ENCODE peak calls at places on chromosomes 5 and 9, in five cellular contexts. E is spleen, V is mucosa of descending colon, R is psoas muscle, P is lung. I is an unnamed sample.

GRCh38 chr5:132666310-132667123 is 7.3 kb upstream of the IL4 start:
- DNase-seq in V (no peak), E (peak; percentile 47), P (no peak), R (no peak), I (no peak)

GRCh38 chr5:115209279-115209678 is 39.6 kb upstream of the TRIM36 start:
- DNase-seq in P (peak; percentile 44), V (peak; percentile 31), E (no peak), R (no peak), I (peak; percentile 93)

GRCh38 chr5:180213657-180214207 is 4.7 kb upstream of the RASGEF1C start:
- DNase-seq in V (no peak), E (no peak), R (no peak), P (no peak), I (no peak)

GRCh38 chr5:458547-459353 is 15.8 kb downstream of the EXOC3 start:
- DNase-seq in P (no peak), E (peak; percentile 38), V (no peak), R (no peak), I (no peak)

GRCh38 chr5:83715316-83716060 is 5.2 kb downstream of the HAPLN1 start:
- DNase-seq in E (no peak), R (no peak), V (no peak), P (no peak), I (no peak)

GRCh38 chr5:1018596-1018995 is 10.0 kb downstream of the NKD2 start:
- DNase-seq in E (peak; percentile 66), V (no peak), R (peak; percentile 6), P (no peak), I (no peak)

GRCh38 chr9:5610491-5610890 is 18.4 kb upstream of the RIC1 start:
- DNase-seq in V (no peak), R (no peak), P (no peak), E (no peak), I (no peak)

GRCh38 chr9:132485454-132485853 is 75.4 kb downstream of the CFAP77 start:
- DNase-seq in P (no peak), E (no peak), V (no peak), R (no peak), I (no peak)

GRCh38 chr9:111896942-111897830 is 572 bp downstream of the UGCG start:
- DNase-seq in R (peak; percentile 65), V (peak; percentile 72), E (peak; percentile 93), P (peak; percentile 62), I (no peak)

GRCh38 chr5:25863811-25864210 is 1174.6 kb downstream of the CDH9 start:
- DNase-seq in V (no peak), P (no peak), E (no peak), R (no peak), I (no peak)

GRCh38 chr5:25862276-25862675 is 1176.1 kb downstream of the CDH9 start:
- DNase-seq in P (no peak), E (no peak), V (no peak), R (no peak), I (no peak)

GRCh38 chr5:25858019-25858418 is 1180.4 kb downstream of the CDH9 start:
- DNase-seq in P (no peak), E (no peak), V (no peak), R (no peak), I (no peak)
- TF ChIP-seq CTCF in P (no peak), E (no peak), V (no peak), R (no peak), I (peak; percentile 4)

GRCh38 chr9:135085830-135086546 is 1.5 kb upstream of the OLFM1 start:
- DNase-seq in E (peak; percentile 82), P (peak; percentile 82), V (peak; percentile 89), R (peak; percentile 76), I (no peak)
- H3K4me3 ChIP-seq in E (peak overlapping the region; percentile 26), P (no peak overlapping the region), V (no peak overlapping the region), R (peak overlapping the region; percentile 63), I (no peak overlapping the region)

GRCh38 chr9:86997158-86997557 is 49.9 kb upstream of the GAS1 start:
- DNase-seq in P (no peak), V (no peak), E (no peak), R (no peak), I (no peak)
- TF ChIP-seq CTCF in P (no peak), V (no peak), E (no peak), R (no peak), I (no peak)

DNA sequence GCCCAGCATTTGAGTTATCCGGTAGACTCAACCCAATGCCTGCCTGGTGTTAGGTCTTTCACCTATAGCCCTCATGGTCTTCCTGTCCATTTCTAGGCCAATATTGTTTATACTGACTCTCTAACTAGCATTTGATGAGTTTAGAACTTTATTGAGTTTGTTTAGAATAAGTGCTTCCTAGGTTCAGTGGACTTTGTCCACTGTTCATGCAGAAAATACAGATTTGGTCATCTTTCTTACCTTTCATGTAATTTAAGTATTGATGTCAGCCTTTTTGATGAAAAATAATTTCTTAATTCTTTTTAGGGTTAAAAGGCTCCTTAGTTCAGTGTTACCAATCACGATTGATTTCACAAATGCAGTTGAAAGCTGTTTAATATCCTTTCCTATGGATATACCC is 22.0 kb downstream of the CYSTM1 start:
- DNase-seq in P (no peak), R (no peak), E (no peak), V (no peak), I (no peak)
- H3K4me3 ChIP-seq in P (no peak overlapping the region), R (no peak overlapping the region), E (no peak overlapping the region), V (no peak overlapping the region), I (no peak overlapping the region)

GRCh38 chr5:111224561-111224989 is 391 bp downstream of the CAMK4 start:
- DNase-seq in R (no peak), V (no peak), P (no peak), E (no peak), I (no peak)

GRCh38 chr5:111226556-111226955 is 2.4 kb downstream of the CAMK4 start:
- DNase-seq in V (no peak), E (no peak), R (no peak), P (no peak), I (no peak)

GRCh38 chr5:111223086-111223789 is 946 bp upstream of the CAMK4 start:
- DNase-seq in P (no peak), V (no peak), R (no peak), E (no peak), I (no peak)

GRCh38 chr5:111225926-111226325 is 1.7 kb downstream of the CAMK4 start:
- DNase-seq in R (no peak), E (no peak), P (no peak), V (no peak), I (no peak)

DNA sequence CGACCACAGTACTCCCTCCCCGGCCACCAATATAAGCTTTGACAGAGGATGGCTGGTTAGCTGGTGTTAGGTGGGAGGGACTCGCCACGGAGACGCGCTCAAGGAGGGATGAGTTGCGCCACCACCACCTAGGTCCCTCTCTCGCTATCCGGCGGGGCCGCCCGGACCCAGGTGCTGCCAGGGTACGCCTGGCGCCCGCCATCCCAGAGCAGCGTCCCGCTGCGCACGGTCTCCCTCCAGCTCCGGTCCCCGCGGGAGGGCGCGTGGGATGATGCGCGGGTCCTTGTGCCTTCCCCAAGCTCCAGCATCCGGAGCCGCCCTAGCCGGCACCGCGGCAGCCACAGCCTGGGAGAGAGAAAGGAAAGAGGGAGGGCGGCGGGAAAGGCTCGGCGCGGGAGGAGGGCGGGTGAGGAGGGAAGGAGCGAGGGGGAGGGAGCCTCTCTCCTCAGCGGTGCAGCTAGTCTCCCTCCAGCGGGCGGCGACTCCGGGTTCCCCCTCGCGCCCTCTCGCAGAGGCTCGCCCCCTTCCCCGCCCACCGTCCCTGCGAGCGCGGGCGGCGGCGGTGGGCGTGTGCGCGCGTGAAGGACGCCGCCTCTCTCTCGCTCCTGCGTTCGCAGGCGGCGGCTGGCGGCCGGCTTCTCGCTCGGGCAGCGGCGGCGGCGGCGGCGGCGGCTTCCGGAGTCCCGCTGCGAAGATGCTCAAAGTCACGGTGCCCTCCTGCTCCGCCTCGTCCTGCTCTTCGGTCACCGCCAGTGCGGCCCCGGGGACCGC is at the start of gene CAMK4:
- DNase-seq in E (peak; percentile 87), V (peak; percentile 55), R (peak; percentile 55), P (peak; percentile 33), I (no peak)
- TF ChIP-seq CTCF in E (no peak), V (no peak), R (no peak), P (no peak), I (no peak)

GRCh38 chr5:3145641-3146040 is 394.2 kb upstream of the IRX2 start:
- DNase-seq in R (no peak), P (no peak), V (no peak), E (no peak), I (no peak)

GRCh38 chr5:3143382-3143781 is 391.9 kb upstream of the IRX2 start:
- DNase-seq in E (no peak), P (no peak), R (no peak), V (no peak), I (no peak)

GRCh38 chr5:3139596-3139995 is 388.1 kb upstream of the IRX2 start:
- DNase-seq in E (no peak), V (no peak), R (no peak), P (no peak), I (no peak)

GRCh38 chr5:3142261-3143027 is 391.0 kb upstream of the IRX2 start:
- DNase-seq in P (no peak), R (no peak), E (no peak), V (no peak), I (no peak)

DNA sequence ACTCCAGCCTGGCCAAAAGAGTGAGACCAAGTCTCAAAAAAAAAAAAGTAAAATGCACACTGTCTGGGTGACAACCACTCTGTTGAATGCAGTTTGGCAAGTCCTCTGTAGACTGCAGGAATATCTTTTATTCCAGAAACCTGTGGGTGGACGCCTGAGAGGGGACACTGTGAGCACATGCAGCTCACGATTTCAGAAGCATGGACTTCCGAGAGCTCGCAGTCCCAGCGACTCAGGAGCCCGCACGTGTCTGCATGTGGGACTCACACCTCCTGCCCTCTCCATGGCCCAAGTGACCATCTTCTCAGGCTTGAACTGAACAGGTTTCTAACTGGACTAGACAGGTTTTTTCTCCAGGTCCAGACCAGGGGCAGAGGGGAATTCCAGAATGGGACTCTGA is 388.6 kb upstream of the IRX2 start:
- DNase-seq in R (no peak), E (no peak), V (no peak), P (no peak), I (no peak)
- H3K4me3 ChIP-seq in R (no peak overlapping the region), E (no peak overlapping the region), V (no peak overlapping the region), P (no peak overlapping the region), I (no peak overlapping the region)

GRCh38 chr9:76913467-76913866 is 7.6 kb upstream of the PRUNE2 start:
- DNase-seq in V (no peak), R (no peak), P (no peak), E (no peak), I (no peak)

GRCh38 chr9:76912631-76913275 is 6.8 kb upstream of the PRUNE2 start:
- DNase-seq in R (no peak), E (no peak), V (no peak), P (no peak), I (no peak)

GRCh38 chr9:76910861-76911260 is 4.9 kb upstream of the PRUNE2 start:
- DNase-seq in R (no peak), P (no peak), E (no peak), V (no peak), I (no peak)

GRCh38 chr9:76916231-76916630 is 10.3 kb upstream of the PRUNE2 start:
- DNase-seq in E (no peak), R (no peak), V (no peak), P (no peak), I (no peak)

DNA sequence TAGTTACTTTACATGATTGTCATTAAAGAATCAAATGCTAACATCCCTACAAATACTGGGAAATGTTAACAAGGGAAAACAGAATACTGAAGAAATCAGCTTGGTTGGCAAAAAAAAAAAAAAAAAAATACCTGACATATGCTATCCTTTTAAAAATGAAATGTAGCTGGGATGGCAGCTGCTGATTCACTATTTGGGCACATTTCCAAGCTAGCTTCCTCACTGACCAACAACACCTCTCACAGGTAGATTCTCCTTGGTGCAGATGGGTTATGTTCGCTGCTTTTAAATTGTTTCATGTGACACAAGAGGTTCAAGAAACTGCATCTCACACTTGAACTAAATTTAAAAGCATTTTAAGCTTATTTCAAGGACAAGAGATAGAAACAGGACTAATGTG is 6.1 kb upstream of the PRUNE2 start:
- DNase-seq in P (no peak), R (no peak), E (no peak), V (no peak), I (no peak)
- TF ChIP-seq CTCF in P (no peak), R (no peak), E (no peak), V (no peak), I (no peak)

GRCh38 chr9:129437626-129438323 is 183.1 kb downstream of the C9orf50 start:
- DNase-seq in R (no peak), E (no peak), V (no peak), P (no peak), I (no peak)
- H3K4me3 ChIP-seq in R (peak overlapping the region; percentile 62), E (peak overlapping the region; percentile 44), V (no peak overlapping the region), P (no peak overlapping the region), I (no peak overlapping the region)